ENCODE peak calls at places on chromosome 15, in six cellular contexts. One of them, this sample, is unnamed.

GRCh38 chr15:29278436-29279099 is 8.9 kb upstream of the NSMCE3 start:
- DNase-seq in germinal center: no peak
- DNase-seq in CD8-positive, alpha-beta T cell: no peak
- DNase-seq in effector CD4-positive, alpha-beta T cell: no peak
- DNase-seq in GM13977: no peak
- DNase-seq in H9: no peak
- DNase-seq in this sample: no peak

GRCh38 chr15:65020419-65020818 is 9.0 kb downstream of the MTFMT start:
- DNase-seq in germinal center: no peak
- DNase-seq in effector CD4-positive, alpha-beta T cell: no peak
- DNase-seq in H9: no peak
- DNase-seq in CD8-positive, alpha-beta T cell: no peak
- DNase-seq in GM13977: no peak
- DNase-seq in this sample: no peak

GRCh38 chr15:78437107-78437761 is 782 bp upstream of the IREB2 start:
- DNase-seq in H9: peak; percentile 45
- DNase-seq in germinal center: no peak
- DNase-seq in effector CD4-positive, alpha-beta T cell: no peak
- DNase-seq in GM13977: peak; percentile 56
- DNase-seq in CD8-positive, alpha-beta T cell: no peak
- DNase-seq in this sample: no peak

GRCh38 chr15:69160976-69161877 is 792 bp downstream of the GLCE start:
- DNase-seq in GM13977: peak; percentile 45
- DNase-seq in H9: peak; percentile 45
- DNase-seq in germinal center: peak; percentile 35
- DNase-seq in effector CD4-positive, alpha-beta T cell: peak; percentile 9
- DNase-seq in CD8-positive, alpha-beta T cell: peak; percentile 9
- DNase-seq in this sample: peak; percentile 32

GRCh38 chr15:55683366-55683765 is 59.6 kb downstream of the PRTG start:
- DNase-seq in H9: no peak
- DNase-seq in GM13977: no peak
- DNase-seq in effector CD4-positive, alpha-beta T cell: no peak
- DNase-seq in CD8-positive, alpha-beta T cell: no peak
- DNase-seq in germinal center: no peak
- DNase-seq in this sample: no peak

GRCh38 chr15:84981711-84982300 is at the start of gene PDE8A:
- DNase-seq in GM13977: no peak
- DNase-seq in CD8-positive, alpha-beta T cell: peak; percentile 36
- DNase-seq in germinal center: peak; percentile 44
- DNase-seq in H9: peak; percentile 40
- DNase-seq in effector CD4-positive, alpha-beta T cell: peak; percentile 49
- DNase-seq in this sample: peak; percentile 68

GRCh38 chr15:60932051-60932915 is 296.8 kb downstream of the RORA start:
- DNase-seq in germinal center: no peak
- DNase-seq in GM13977: no peak
- DNase-seq in H9: peak; percentile 35
- DNase-seq in CD8-positive, alpha-beta T cell: peak; percentile 34
- DNase-seq in effector CD4-positive, alpha-beta T cell: peak; percentile 45
- DNase-seq in this sample: no peak

GRCh38 chr15:51227967-51228783 is 110.2 kb downstream of the CYP19A1 start:
- DNase-seq in CD8-positive, alpha-beta T cell: no peak
- DNase-seq in germinal center: no peak
- DNase-seq in effector CD4-positive, alpha-beta T cell: no peak
- DNase-seq in GM13977: peak; percentile 76
- DNase-seq in H9: no peak
- DNase-seq in this sample: peak; percentile 16

GRCh38 chr15:58951388-58952060 is 18.0 kb upstream of the SLTM start:
- DNase-seq in effector CD4-positive, alpha-beta T cell: no peak
- DNase-seq in CD8-positive, alpha-beta T cell: no peak
- DNase-seq in germinal center: no peak
- DNase-seq in H9: no peak
- DNase-seq in GM13977: no peak
- DNase-seq in this sample: no peak

GRCh38 chr15:77069521-77070121 is 1.3 kb downstream of the TSPAN3 start:
- DNase-seq in germinal center: no peak
- DNase-seq in CD8-positive, alpha-beta T cell: no peak
- DNase-seq in GM13977: no peak
- DNase-seq in effector CD4-positive, alpha-beta T cell: no peak
- DNase-seq in H9: no peak
- DNase-seq in this sample: no peak

GRCh38 chr15:101442272-101442671 is 47.2 kb downstream of the PCSK6 start:
- DNase-seq in germinal center: no peak
- DNase-seq in CD8-positive, alpha-beta T cell: no peak
- DNase-seq in effector CD4-positive, alpha-beta T cell: no peak
- DNase-seq in GM13977: no peak
- DNase-seq in H9: no peak
- DNase-seq in this sample: no peak

GRCh38 chr15:60444289-60444912 is 34.5 kb downstream of the ICE2 start:
- DNase-seq in effector CD4-positive, alpha-beta T cell: no peak
- DNase-seq in GM13977: no peak
- DNase-seq in H9: no peak
- DNase-seq in germinal center: no peak
- DNase-seq in CD8-positive, alpha-beta T cell: no peak
- DNase-seq in this sample: no peak

GRCh38 chr15:100667405-100668320 is 65.3 kb downstream of the ASB7 start:
- DNase-seq in CD8-positive, alpha-beta T cell: no peak
- DNase-seq in H9: no peak
- DNase-seq in GM13977: no peak
- DNase-seq in effector CD4-positive, alpha-beta T cell: no peak
- DNase-seq in germinal center: no peak
- DNase-seq in this sample: peak; percentile 30

GRCh38 chr15:41977757-41978369 is 5.5 kb upstream of the EHD4 start:
- DNase-seq in effector CD4-positive, alpha-beta T cell: no peak
- DNase-seq in H9: no peak
- DNase-seq in GM13977: no peak
- DNase-seq in germinal center: no peak
- DNase-seq in CD8-positive, alpha-beta T cell: no peak
- DNase-seq in this sample: no peak

GRCh38 chr15:99558571-99558970 is 7.2 kb upstream of the MEF2A start:
- DNase-seq in H9: no peak
- DNase-seq in CD8-positive, alpha-beta T cell: no peak
- DNase-seq in GM13977: no peak
- DNase-seq in effector CD4-positive, alpha-beta T cell: no peak
- DNase-seq in germinal center: no peak
- DNase-seq in this sample: no peak

GRCh38 chr15:78049691-78050440 is 27.6 kb downstream of the TBC1D2B start:
- DNase-seq in CD8-positive, alpha-beta T cell: peak; percentile 44
- DNase-seq in H9: no peak
- DNase-seq in germinal center: no peak
- DNase-seq in effector CD4-positive, alpha-beta T cell: no peak
- DNase-seq in GM13977: peak; percentile 62
- DNase-seq in this sample: no peak

GRCh38 chr15:77163806-77164384 is 93.0 kb upstream of the TSPAN3 start:
- DNase-seq in CD8-positive, alpha-beta T cell: no peak
- DNase-seq in germinal center: no peak
- DNase-seq in GM13977: no peak
- DNase-seq in H9: no peak
- DNase-seq in effector CD4-positive, alpha-beta T cell: no peak
- DNase-seq in this sample: no peak

GRCh38 chr15:77162872-77163633 is 92.1 kb upstream of the TSPAN3 start:
- DNase-seq in effector CD4-positive, alpha-beta T cell: no peak
- DNase-seq in germinal center: no peak
- DNase-seq in CD8-positive, alpha-beta T cell: no peak
- DNase-seq in GM13977: no peak
- DNase-seq in H9: no peak
- DNase-seq in this sample: no peak

GRCh38 chr15:43749690-43750345 is 3.6 kb downstream of the PDIA3 start:
- DNase-seq in GM13977: peak; percentile 68
- DNase-seq in germinal center: peak; percentile 57
- DNase-seq in H9: no peak
- DNase-seq in CD8-positive, alpha-beta T cell: no peak
- DNase-seq in effector CD4-positive, alpha-beta T cell: peak; percentile 14
- DNase-seq in this sample: no peak

GRCh38 chr15:23467110-23467600 is 20.1 kb upstream of the GOLGA6L2 start:
- DNase-seq in GM13977: peak; percentile 16
- DNase-seq in CD8-positive, alpha-beta T cell: no peak
- DNase-seq in germinal center: no peak
- DNase-seq in effector CD4-positive, alpha-beta T cell: no peak
- DNase-seq in H9: no peak
- DNase-seq in this sample: no peak

This sample was measured in heart right ventricle.